ENCODE peak calls at places on chromosomes 5 and 9, in six cellular contexts. One of them, this sample, is unnamed.

GRCh38 chr5:36363101-36363500 is 61.4 kb upstream of the RANBP3L start:
- DNase-seq in SK-N-SH: no peak
- DNase-seq in HepG2: no peak
- DNase-seq in HCT116: no peak
- DNase-seq in H1: no peak
- DNase-seq in K562: no peak
- DNase-seq in this sample: no peak

GRCh38 chr5:108650997-108651396 is 96.7 kb upstream of the FER start:
- DNase-seq in HCT116: no peak
- DNase-seq in SK-N-SH: no peak
- DNase-seq in HepG2: no peak
- DNase-seq in K562: no peak
- DNase-seq in H1: no peak
- DNase-seq in this sample: no peak

GRCh38 chr5:170907758-170908157 is 45.9 kb downstream of the RANBP17 start:
- DNase-seq in K562: no peak
- DNase-seq in HCT116: peak; percentile 10
- DNase-seq in H1: no peak
- DNase-seq in HepG2: no peak
- DNase-seq in SK-N-SH: no peak
- DNase-seq in this sample: no peak

GRCh38 chr5:80960531-80961375 is 590 bp downstream of the RASGRF2 start:
- DNase-seq in HepG2: peak; percentile 18
- DNase-seq in K562: no peak
- DNase-seq in SK-N-SH: peak; percentile 83
- DNase-seq in HCT116: no peak
- DNase-seq in H1: no peak
- DNase-seq in this sample: no peak

GRCh38 chr5:179142434-179143198 is 82.4 kb downstream of the ZNF354C start:
- DNase-seq in SK-N-SH: peak; percentile 73
- DNase-seq in K562: no peak
- DNase-seq in HepG2: no peak
- DNase-seq in H1: no peak
- DNase-seq in HCT116: no peak
- DNase-seq in this sample: no peak

GRCh38 chr9:129419382-129419899 is 201.5 kb downstream of the C9orf50 start:
- DNase-seq in SK-N-SH: no peak
- DNase-seq in HCT116: no peak
- DNase-seq in H1: no peak
- DNase-seq in K562: no peak
- DNase-seq in HepG2: no peak
- DNase-seq in this sample: no peak

GRCh38 chr5:54944364-54944763 is 41.0 kb downstream of the ESM1 start:
- DNase-seq in H1: no peak
- DNase-seq in HepG2: no peak
- DNase-seq in K562: peak; percentile 29
- DNase-seq in SK-N-SH: peak; percentile 22
- DNase-seq in HCT116: peak; percentile 12
- DNase-seq in this sample: peak; percentile 42

GRCh38 chr9:20378851-20379250 is 243.4 kb downstream of the MLLT3 start:
- DNase-seq in H1: no peak
- DNase-seq in SK-N-SH: no peak
- DNase-seq in HCT116: no peak
- DNase-seq in HepG2: no peak
- DNase-seq in K562: no peak
- DNase-seq in this sample: no peak

GRCh38 chr9:136345281-136346156 is 18.0 kb downstream of the DNLZ start:
- DNase-seq in SK-N-SH: peak; percentile 74
- DNase-seq in HepG2: peak; percentile 70
- DNase-seq in K562: peak; percentile 79
- DNase-seq in HCT116: no peak
- DNase-seq in H1: no peak
- DNase-seq in this sample: peak; percentile 71

GRCh38 chr5:39780341-39780740 is 355.6 kb upstream of the DAB2 start:
- DNase-seq in HCT116: no peak
- DNase-seq in H1: peak; percentile 3
- DNase-seq in K562: no peak
- DNase-seq in HepG2: no peak
- DNase-seq in SK-N-SH: no peak
- DNase-seq in this sample: no peak

GRCh38 chr5:149656576-149657182 is 73.4 kb upstream of the PPARGC1B start:
- DNase-seq in SK-N-SH: no peak
- DNase-seq in K562: peak; percentile 62
- DNase-seq in HepG2: no peak
- DNase-seq in HCT116: no peak
- DNase-seq in H1: peak; percentile 56
- DNase-seq in this sample: peak; percentile 80

GRCh38 chr5:73417307-73418035 is 31.1 kb downstream of the FOXD1 start:
- DNase-seq in H1: no peak
- DNase-seq in HepG2: no peak
- DNase-seq in HCT116: no peak
- DNase-seq in K562: no peak
- DNase-seq in SK-N-SH: no peak
- DNase-seq in this sample: peak; percentile 38

GRCh38 chr9:4090491-4090890 is 209.4 kb downstream of the GLIS3 start:
- DNase-seq in HCT116: no peak
- DNase-seq in H1: no peak
- DNase-seq in SK-N-SH: no peak
- DNase-seq in HepG2: no peak
- DNase-seq in K562: no peak
- DNase-seq in this sample: no peak

GRCh38 chr5:1052641-1053390 is 44.2 kb downstream of the NKD2 start:
- DNase-seq in HCT116: no peak
- DNase-seq in H1: no peak
- DNase-seq in K562: peak; percentile 48
- DNase-seq in HepG2: no peak
- DNase-seq in SK-N-SH: peak; percentile 44
- DNase-seq in this sample: peak; percentile 48

GRCh38 chr5:149365418-149365817 is 7.6 kb downstream of the PCYOX1L start:
- DNase-seq in K562: peak; percentile 67
- DNase-seq in HCT116: no peak
- DNase-seq in SK-N-SH: no peak
- DNase-seq in H1: no peak
- DNase-seq in HepG2: no peak
- DNase-seq in this sample: no peak

GRCh38 chr5:149323235-149324205 is 21.8 kb upstream of the GRPEL2 start:
- DNase-seq in H1: no peak
- DNase-seq in SK-N-SH: no peak
- DNase-seq in K562: no peak
- DNase-seq in HepG2: peak; percentile 46
- DNase-seq in HCT116: no peak
- DNase-seq in this sample: no peak

GRCh38 chr5:172725785-172726184 is 45.2 kb downstream of the DUSP1 start:
- DNase-seq in H1: no peak
- DNase-seq in K562: no peak
- DNase-seq in HCT116: no peak
- DNase-seq in HepG2: no peak
- DNase-seq in SK-N-SH: no peak
- DNase-seq in this sample: no peak

GRCh38 chr5:73171495-73171894 is 1.5 kb upstream of the TMEM174 start:
- DNase-seq in HCT116: no peak
- DNase-seq in H1: no peak
- DNase-seq in HepG2: no peak
- DNase-seq in K562: no peak
- DNase-seq in SK-N-SH: no peak
- DNase-seq in this sample: no peak

GRCh38 chr5:174448662-174449061 is 275.7 kb upstream of the MSX2 start:
- DNase-seq in SK-N-SH: no peak
- DNase-seq in HCT116: no peak
- DNase-seq in HepG2: no peak
- DNase-seq in K562: no peak
- DNase-seq in H1: no peak
- DNase-seq in this sample: no peak
- TF ChIP-seq JUND in SK-N-SH: no peak
- TF ChIP-seq JUND in HCT116: no peak
- TF ChIP-seq JUND in HepG2: no peak
- TF ChIP-seq JUND in K562: no peak
- TF ChIP-seq JUND in H1: no peak
- TF ChIP-seq JUND in this sample: no peak

GRCh38 chr5:167870055-167870454 is 421.4 kb upstream of the WWC1 start:
- DNase-seq in HepG2: no peak
- DNase-seq in HCT116: no peak
- DNase-seq in K562: no peak
- DNase-seq in H1: no peak
- DNase-seq in SK-N-SH: no peak
- DNase-seq in this sample: no peak

GRCh38 chr5:167867281-167867680 is 424.2 kb upstream of the WWC1 start:
- DNase-seq in HCT116: no peak
- DNase-seq in HepG2: no peak
- DNase-seq in K562: no peak
- DNase-seq in SK-N-SH: no peak
- DNase-seq in H1: no peak
- DNase-seq in this sample: no peak

GRCh38 chr5:167869125-167869524 is 422.3 kb upstream of the WWC1 start:
- DNase-seq in K562: no peak
- DNase-seq in HepG2: no peak
- DNase-seq in HCT116: no peak
- DNase-seq in SK-N-SH: no peak
- DNase-seq in H1: no peak
- DNase-seq in this sample: no peak

GRCh38 chr5:167866797-167867196 is 424.6 kb upstream of the WWC1 start:
- DNase-seq in SK-N-SH: no peak
- DNase-seq in K562: no peak
- DNase-seq in HepG2: no peak
- DNase-seq in H1: no peak
- DNase-seq in HCT116: no peak
- DNase-seq in this sample: peak; percentile 20

GRCh38 chr5:167871091-167871490 is 420.4 kb upstream of the WWC1 start:
- DNase-seq in HepG2: no peak
- DNase-seq in H1: no peak
- DNase-seq in K562: no peak
- DNase-seq in SK-N-SH: no peak
- DNase-seq in HCT116: no peak
- DNase-seq in this sample: no peak
- TF ChIP-seq JUND in HepG2: no peak
- TF ChIP-seq JUND in H1: no peak
- TF ChIP-seq JUND in K562: no peak
- TF ChIP-seq JUND in SK-N-SH: no peak
- TF ChIP-seq JUND in HCT116: no peak
- TF ChIP-seq JUND in this sample: no peak

GRCh38 chr9:7146582-7146981 is 388.8 kb downstream of the KDM4C start:
- DNase-seq in HCT116: no peak
- DNase-seq in SK-N-SH: peak; percentile 25
- DNase-seq in HepG2: no peak
- DNase-seq in H1: no peak
- DNase-seq in K562: no peak
- DNase-seq in this sample: no peak
- TF ChIP-seq JUND in HCT116: no peak
- TF ChIP-seq JUND in SK-N-SH: no peak
- TF ChIP-seq JUND in HepG2: no peak
- TF ChIP-seq JUND in H1: no peak
- TF ChIP-seq JUND in K562: no peak
- TF ChIP-seq JUND in this sample: no peak

DNA sequence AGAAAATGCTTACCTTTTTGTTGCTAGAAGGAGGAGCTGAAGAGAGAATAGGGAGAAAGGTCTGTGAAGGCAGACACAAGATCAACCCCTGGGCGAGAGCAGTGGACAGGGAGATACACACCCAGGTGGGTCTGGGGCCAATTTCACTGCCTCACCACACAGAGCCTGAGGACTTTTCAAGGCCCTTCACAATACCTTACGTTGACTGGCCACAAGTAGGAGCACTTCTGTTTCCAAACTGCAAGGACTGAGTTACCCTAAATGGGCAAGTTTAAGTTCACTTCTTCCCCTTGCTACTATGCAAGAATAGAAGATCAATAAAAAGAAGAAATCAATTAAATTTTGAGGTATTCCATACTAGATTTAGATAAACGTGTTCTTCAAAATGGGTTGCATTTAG is 174.5 kb upstream of the SLC12A2 start:
- DNase-seq in K562: peak; percentile 8
- DNase-seq in SK-N-SH: peak; percentile 13
- DNase-seq in HepG2: peak; percentile 42
- DNase-seq in HCT116: peak; percentile 59
- DNase-seq in H1: peak; percentile 13
- DNase-seq in this sample: no peak
- TF ChIP-seq JUND in K562: no peak
- TF ChIP-seq JUND in SK-N-SH: no peak
- TF ChIP-seq JUND in HepG2: no peak
- TF ChIP-seq JUND in HCT116: no peak
- TF ChIP-seq JUND in H1: no peak
- TF ChIP-seq JUND in this sample: no peak

GRCh38 chr9:16387382-16387781 is 483.1 kb downstream of the BNC2 start:
- DNase-seq in K562: no peak
- DNase-seq in H1: no peak
- DNase-seq in SK-N-SH: no peak
- DNase-seq in HepG2: no peak
- DNase-seq in HCT116: no peak
- DNase-seq in this sample: no peak

GRCh38 chr9:16386579-16387077 is 483.8 kb downstream of the BNC2 start:
- DNase-seq in HepG2: no peak
- DNase-seq in SK-N-SH: no peak
- DNase-seq in K562: no peak
- DNase-seq in HCT116: no peak
- DNase-seq in H1: no peak
- DNase-seq in this sample: no peak

GRCh38 chr9:16385590-16386578 is 484.6 kb downstream of the BNC2 start:
- DNase-seq in HepG2: no peak
- DNase-seq in SK-N-SH: no peak
- DNase-seq in H1: no peak
- DNase-seq in K562: no peak
- DNase-seq in HCT116: no peak
- DNase-seq in this sample: no peak

DNA sequence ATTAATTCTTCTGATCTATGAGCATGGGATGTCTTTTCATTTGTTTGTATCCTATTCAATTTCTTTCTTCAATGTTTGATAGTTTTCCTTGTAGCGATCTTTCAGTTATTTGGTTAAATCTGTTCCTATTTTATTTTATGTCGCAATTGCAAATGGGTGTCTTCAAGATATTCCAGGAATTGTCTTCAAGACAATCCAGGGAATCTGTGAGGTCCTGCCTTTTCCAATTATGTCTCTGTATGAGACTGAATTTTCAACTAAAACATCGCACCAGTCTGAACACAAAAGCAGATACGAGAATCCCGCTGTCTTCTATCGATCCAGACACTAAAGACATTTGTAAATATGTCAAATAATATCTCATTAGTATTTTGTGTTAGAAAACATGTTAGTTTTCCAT is 485.5 kb downstream of the BNC2 start:
- DNase-seq in H1: no peak
- DNase-seq in SK-N-SH: no peak
- DNase-seq in K562: no peak
- DNase-seq in HCT116: no peak
- DNase-seq in HepG2: no peak
- DNase-seq in this sample: no peak
- TF ChIP-seq JUND in H1: no peak
- TF ChIP-seq JUND in SK-N-SH: no peak
- TF ChIP-seq JUND in K562: no peak
- TF ChIP-seq JUND in HCT116: no peak
- TF ChIP-seq JUND in HepG2: no peak
- TF ChIP-seq JUND in this sample: no peak

This sample was measured in T47D.